ENCODE peak calls at places on chromosomes 1 and 21, in four cellular contexts. T is choroid plexus epithelial cell, J is colonic mucosa, L is cerebellar cortex. B is an unnamed sample.
A peak's percentile ranks its signal among the peaks of the same experiment; 100 is the strongest.

GRCh38 chr1:20080441-20081330 is 10.7 kb downstream of the PLA2G5 start:
- DNase-seq in L (no peak), T (no peak), J (no peak), B (no peak)

GRCh38 chr1:169113613-169114119 is 7.2 kb downstream of the ATP1B1 start:
- DNase-seq in T (peak; percentile 88), L (no peak), J (no peak), B (peak; percentile 95)

GRCh38 chr1:156616463-156616862 is 2.8 kb upstream of the HAPLN2 start:
- DNase-seq in L (no peak), J (no peak), T (peak; percentile 73), B (no peak)

GRCh38 chr1:115320368-115320767 is 17.7 kb downstream of the NGF start:
- DNase-seq in J (no peak), T (no peak), L (no peak), B (no peak)

GRCh38 chr1:232999960-233000625 is 49.7 kb downstream of the NTPCR start:
- DNase-seq in J (no peak), L (no peak), T (no peak), B (no peak)

GRCh38 chr21:32748529-32748928 is 20.7 kb upstream of the SYNJ1 start:
- DNase-seq in J (no peak), L (no peak), T (no peak), B (no peak)

GRCh38 chr1:205430631-205431305 is 8.9 kb upstream of the LEMD1 start:
- DNase-seq in J (peak; percentile 80), T (peak; percentile 58), L (peak; percentile 69), B (no peak)

GRCh38 chr1:51833700-51834099 is 44.8 kb downstream of the NRDC start:
- DNase-seq in L (no peak), J (no peak), T (no peak), B (no peak)

GRCh38 chr1:59595774-59596173 is 219.0 kb upstream of the HOOK1 start:
- DNase-seq in T (peak; percentile 73), L (no peak), J (no peak), B (no peak)

GRCh38 chr1:71521655-71522264 is 440.9 kb upstream of the ZRANB2 start:
- DNase-seq in J (peak; percentile 65), T (peak; percentile 54), L (peak; percentile 75), B (no peak)

GRCh38 chr1:244154882-244155531 is 103.9 kb downstream of the ZBTB18 start:
- DNase-seq in T (no peak), J (no peak), L (no peak), B (no peak)

GRCh38 chr1:165896277-165896676 is 68.9 kb downstream of the UCK2 start:
- DNase-seq in J (no peak), T (peak; percentile 93), L (no peak), B (no peak)

GRCh38 chr1:17622823-17623222 is 83.3 kb downstream of the ARHGEF10L start:
- DNase-seq in T (no peak), L (no peak), J (no peak), B (no peak)

GRCh38 chr1:42618866-42619265 is 39.4 kb upstream of the PPIH start:
- DNase-seq in T (no peak), J (no peak), L (no peak), B (no peak)

GRCh38 chr21:33198346-33199135 is 31.2 kb upstream of the IFNAR2 start:
- DNase-seq in L (no peak), J (no peak), T (no peak), B (no peak)

GRCh38 chr21:42552407-42553336 is 39.0 kb downstream of the SLC37A1 start:
- DNase-seq in J (no peak), T (no peak), L (no peak), B (no peak)

GRCh38 chr1:234961468-234962339 is 166.9 kb downstream of the TOMM20 start:
- DNase-seq in T (peak; percentile 95), J (peak; percentile 73), L (no peak), B (no peak)

GRCh38 chr1:167175901-167176300 is 44.8 kb upstream of the POU2F1 start:
- DNase-seq in L (no peak), T (peak; percentile 86), J (no peak), B (no peak)

GRCh38 chr1:21242846-21243245 is 47.4 kb downstream of the ECE1 start:
- DNase-seq in J (no peak), T (peak; percentile 27), L (no peak), B (no peak)

GRCh38 chr1:77857557-77857956 is 30.9 kb upstream of the NEXN start:
- DNase-seq in T (peak; percentile 69), L (no peak), J (no peak), B (no peak)

GRCh38 chr1:204128464-204128963 is 23.3 kb downstream of the ETNK2 start:
- DNase-seq in J (no peak), L (no peak), T (no peak), B (no peak)

GRCh38 chr1:223273511-223273910 is 90.5 kb downstream of the SUSD4 start:
- DNase-seq in L (no peak), T (no peak), J (no peak), B (no peak)

GRCh38 chr21:37346841-37347430 is 19.6 kb upstream of the DYRK1A start:
- DNase-seq in L (no peak), T (no peak), J (no peak), B (no peak)

GRCh38 chr1:231702804-231703203 is 76.2 kb downstream of the DISC1 start:
- DNase-seq in T (peak; percentile 47), L (no peak), J (no peak), B (peak; percentile 61)